ENCODE peak calls at places on chromosomes 3 and 15, in five cellular contexts. T is stimulated activated CD8-positive, alpha-beta memory T cell treated with anti-CD3 and anti-CD28 coated beads, Interleukin-2, amount 100 ng/mL, for 1 hour; J is hypothalamus; H is ELR; L is kidney. I is an unnamed sample.

GRCh38 chr3:112315791-112316190 is 17.2 kb upstream of the CD200 start:
- DNase-seq in H (no peak), L (no peak), T (no peak), J (no peak), I (no peak)

GRCh38 chr3:47260605-47261004 is 22.0 kb downstream of the KIF9 start:
- DNase-seq in T (no peak), H (no peak), L (peak; percentile 18), J (no peak), I (no peak)

GRCh38 chr15:24848050-24848449 is 106.7 kb upstream of the SNRPN start:
- DNase-seq in L (no peak), J (peak; percentile 31), T (no peak), H (no peak), I (peak; percentile 31)

GRCh38 chr3:123099331-123100191 is 32.7 kb downstream of the PDIA5 start:
- DNase-seq in T (no peak), L (no peak), J (no peak), H (no peak), I (no peak)

GRCh38 chr3:126054870-126055269 is 29.1 kb downstream of the SLC41A3 start:
- DNase-seq in J (no peak), L (no peak), T (no peak), H (no peak), I (no peak)

GRCh38 chr15:39000008-39000734 is 435.6 kb upstream of the RASGRP1 start:
- DNase-seq in T (no peak), L (peak; percentile 68), H (no peak), J (no peak), I (no peak)

GRCh38 chr15:81242778-81243177 is 46.1 kb downstream of the IL16 start:
- DNase-seq in J (no peak), T (no peak), L (no peak), H (no peak), I (no peak)

GRCh38 chr3:45480218-45480617 is 91.8 kb downstream of the LARS2 start:
- DNase-seq in H (peak; percentile 24), J (no peak), L (no peak), T (no peak), I (no peak)

GRCh38 chr3:50347187-50347813 is 1.8 kb upstream of the ZMYND10 start:
- DNase-seq in T (peak; percentile 53), J (peak; percentile 28), L (peak; percentile 90), H (peak; percentile 82), I (peak; percentile 81)

GRCh38 chr3:81308296-81308695 is 453.1 kb downstream of the GBE1 start:
- DNase-seq in L (no peak), T (no peak), H (peak; percentile 79), J (no peak), I (no peak)

GRCh38 chr15:62835351-62835750 is 207.2 kb upstream of the TPM1 start:
- DNase-seq in L (no peak), H (no peak), T (no peak), J (no peak), I (no peak)

GRCh38 chr3:79973482-79973881 is 205.7 kb upstream of the ROBO1 start:
- DNase-seq in H (peak; percentile 35), J (no peak), T (no peak), L (no peak), I (no peak)

GRCh38 chr15:101692799-101693198 is 31.5 kb downstream of the TARS3 start:
- DNase-seq in J (no peak), H (no peak), L (no peak), T (no peak), I (no peak)

GRCh38 chr15:94230886-94231727 is at the start of gene MCTP2:
- DNase-seq in H (no peak), L (peak; percentile 94), J (no peak), T (peak; percentile 69), I (peak; percentile 15)

GRCh38 chr3:48013288-48013980 is 2.8 kb downstream of the MAP4 start:
- DNase-seq in T (no peak), H (peak; percentile 78), L (no peak), J (no peak), I (peak; percentile 34)

GRCh38 chr3:136535906-136536305 is 216.3 kb downstream of the STAG1 start:
- DNase-seq in L (no peak), J (no peak), H (peak; percentile 89), T (no peak), I (no peak)

GRCh38 chr3:191328963-191329653 is at the start of gene CCDC50:
- DNase-seq in T (peak; percentile 20), H (peak; percentile 87), J (peak; percentile 64), L (peak; percentile 96), I (peak; percentile 79)

GRCh38 chr3:136802481-136802996 is 16.4 kb upstream of the SLC35G2 start:
- DNase-seq in T (no peak), J (no peak), H (peak; percentile 10), L (no peak), I (peak; percentile 31)

GRCh38 chr3:63975705-63976104 is 47.6 kb downstream of the PSMD6 start:
- DNase-seq in L (no peak), T (no peak), J (no peak), H (peak; percentile 60), I (peak; percentile 79)

GRCh38 chr3:71117572-71118247 is 465.8 kb downstream of the FOXP1 start:
- DNase-seq in J (no peak), T (no peak), L (no peak), H (peak; percentile 76), I (no peak)

GRCh38 chr3:119769394-119770149 is 12.3 kb upstream of the NR1I2 start:
- DNase-seq in L (no peak), H (peak; percentile 15), T (no peak), J (no peak), I (no peak)

I was measured in Ammon's horn.